ENCODE peak calls at places on chromosomes 3 and 15, in ten cellular contexts. J, M, A, D, X, I, B, P, F and W are unnamed samples.

GRCh38 chr3:51977449-51978142 is 2.7 kb downstream of the ABHD14A start:
- DNase-seq in J (no peak), M (no peak), A (no peak), D (no peak), X (no peak), I (no peak), B (no peak), P (peak), F (no peak), W (no peak)

GRCh38 chr3:23600178-23600577 is 205.6 kb upstream of the UBE2E1 start:
- DNase-seq in J (peak), M (no peak), A (no peak), D (no peak), X (peak), I (no peak), B (peak), P (no peak), F (peak), W (no peak)

GRCh38 chr3:151314593-151314992 is 2.0 kb downstream of the GPR87 start:
- DNase-seq in J (no peak), M (no peak), A (no peak), D (no peak), X (no peak), I (no peak), B (no peak), P (no peak), F (no peak), W (no peak)

GRCh38 chr15:80776420-80777045 is 2.6 kb upstream of the CEMIP start:
- DNase-seq in J (peak), M (peak), A (peak), D (peak), X (peak), I (peak), B (peak), P (peak), F (no peak), W (peak)

GRCh38 chr15:71747128-71748083 is 62.9 kb upstream of the NR2E3 start:
- DNase-seq in J (peak), M (no peak), A (no peak), D (no peak), X (peak), I (no peak), B (peak), P (no peak), F (peak), W (no peak)

GRCh38 chr15:60708684-60709083 is 229.7 kb upstream of the ICE2 start:
- DNase-seq in J (peak), M (no peak), A (no peak), D (no peak), X (peak), I (no peak), B (peak), P (no peak), F (peak), W (no peak)

GRCh38 chr15:91572110-91572509 is 281.4 kb upstream of the SLCO3A1 start:
- DNase-seq in J (peak), M (no peak), A (no peak), D (no peak), X (no peak), I (no peak), B (peak), P (no peak), F (no peak), W (no peak)

GRCh38 chr15:77064539-77065308 is 6.2 kb downstream of the TSPAN3 start:
- DNase-seq in J (no peak), M (no peak), A (no peak), D (no peak), X (no peak), I (no peak), B (peak), P (no peak), F (no peak), W (no peak)

GRCh38 chr3:89059201-89059600 is 48.2 kb upstream of the EPHA3 start:
- DNase-seq in J (peak), M (no peak), A (no peak), D (no peak), X (no peak), I (no peak), B (peak), P (no peak), F (peak), W (no peak)

GRCh38 chr15:37628507-37628906 is 305.9 kb upstream of the TMCO5A start:
- DNase-seq in J (no peak), M (no peak), A (no peak), D (no peak), X (no peak), I (no peak), B (no peak), P (no peak), F (no peak), W (no peak)

GRCh38 chr3:145915787-145916186 is 245.2 kb downstream of the PLOD2 start:
- DNase-seq in J (no peak), M (no peak), A (no peak), D (no peak), X (no peak), I (no peak), B (no peak), P (no peak), F (no peak), W (no peak)

GRCh38 chr15:69225355-69226027 is 65.1 kb downstream of the GLCE start:
- DNase-seq in J (peak), M (no peak), A (no peak), D (no peak), X (no peak), I (no peak), B (peak), P (no peak), F (peak), W (no peak)

GRCh38 chr3:5162102-5162501 is 25.4 kb upstream of the EDEM1 start:
- DNase-seq in J (peak), M (no peak), A (no peak), D (no peak), X (peak), I (no peak), B (peak), P (no peak), F (no peak), W (no peak)

GRCh38 chr15:93311620-93312019 is 222.6 kb upstream of the RGMA start:
- DNase-seq in J (no peak), M (no peak), A (no peak), D (no peak), X (no peak), I (no peak), B (no peak), P (no peak), F (no peak), W (no peak)

GRCh38 chr15:24269923-24270322 is 405.7 kb upstream of the NPAP1 start:
- DNase-seq in J (no peak), M (peak), A (no peak), D (no peak), X (no peak), I (no peak), B (no peak), P (no peak), F (no peak), W (no peak)

GRCh38 chr3:87006844-87007439 is 16.0 kb upstream of the VGLL3 start:
- DNase-seq in J (peak), M (no peak), A (no peak), D (no peak), X (no peak), I (no peak), B (peak), P (no peak), F (no peak), W (no peak)

GRCh38 chr15:94745371-94745770 is 514.0 kb downstream of the MCTP2 start:
- DNase-seq in J (no peak), M (no peak), A (no peak), D (no peak), X (no peak), I (no peak), B (no peak), P (no peak), F (no peak), W (no peak)

GRCh38 chr15:99981839-99982658 is 248.8 kb upstream of the LYSMD4 start:
- DNase-seq in J (no peak), M (no peak), A (no peak), D (no peak), X (no peak), I (no peak), B (no peak), P (no peak), F (no peak), W (no peak)

GRCh38 chr3:12870942-12871341 is 29.6 kb upstream of the RPL32 start:
- DNase-seq in J (no peak), M (no peak), A (peak), D (peak), X (no peak), I (peak), B (no peak), P (peak), F (no peak), W (peak)

GRCh38 chr15:25939122-25939521 is 76.0 kb upstream of the ATP10A start:
- DNase-seq in J (no peak), M (no peak), A (no peak), D (no peak), X (no peak), I (no peak), B (no peak), P (no peak), F (no peak), W (peak)

GRCh38 chr3:70992557-70992956 is 591.0 kb downstream of the FOXP1 start:
- DNase-seq in J (no peak), M (no peak), A (no peak), D (no peak), X (no peak), I (no peak), B (no peak), P (no peak), F (no peak), W (no peak)

GRCh38 chr3:38640661-38641441 is 8.6 kb downstream of the SCN5A start:
- DNase-seq in J (no peak), M (no peak), A (no peak), D (no peak), X (no peak), I (peak), B (no peak), P (no peak), F (no peak), W (no peak)

GRCh38 chr3:38548154-38548931 is 52.2 kb downstream of the EXOG start:
- DNase-seq in J (no peak), M (no peak), A (no peak), D (peak), X (no peak), I (no peak), B (no peak), P (no peak), F (no peak), W (no peak)

GRCh38 chr3:156630081-156630772 is 44.2 kb upstream of the TIPARP start:
- DNase-seq in J (no peak), M (no peak), A (no peak), D (no peak), X (no peak), I (no peak), B (no peak), P (no peak), F (no peak), W (no peak)

GRCh38 chr3:100269410-100270217 is 8.8 kb downstream of the TBC1D23 start:
- DNase-seq in J (peak), M (no peak), A (no peak), D (no peak), X (peak), I (no peak), B (peak), P (no peak), F (peak), W (no peak)

GRCh38 chr15:59174846-59175831 is 31.5 kb upstream of the LDHAL6B start:
- DNase-seq in J (peak), M (no peak), A (peak), D (peak), X (peak), I (peak), B (peak), P (no peak), F (peak), W (peak)

GRCh38 chr15:82737975-82738374 is 28.3 kb upstream of the AP3B2 start:
- DNase-seq in J (no peak), M (no peak), A (no peak), D (no peak), X (no peak), I (no peak), B (no peak), P (no peak), F (no peak), W (no peak)

GRCh38 chr3:48847053-48847585 is 555 bp downstream of the PRKAR2A start:
- DNase-seq in J (peak), M (peak), A (peak), D (peak), X (no peak), I (peak), B (peak), P (peak), F (no peak), W (peak)

GRCh38 chr3:48848816-48849515 is 1.3 kb upstream of the PRKAR2A start:
- DNase-seq in J (no peak), M (peak), A (peak), D (no peak), X (no peak), I (no peak), B (no peak), P (no peak), F (no peak), W (no peak)

GRCh38 chr3:48847586-48848423 is at the start of gene PRKAR2A:
- DNase-seq in J (peak), M (peak), A (peak), D (peak), X (peak), I (peak), B (peak), P (peak), F (peak), W (peak)

DNA sequence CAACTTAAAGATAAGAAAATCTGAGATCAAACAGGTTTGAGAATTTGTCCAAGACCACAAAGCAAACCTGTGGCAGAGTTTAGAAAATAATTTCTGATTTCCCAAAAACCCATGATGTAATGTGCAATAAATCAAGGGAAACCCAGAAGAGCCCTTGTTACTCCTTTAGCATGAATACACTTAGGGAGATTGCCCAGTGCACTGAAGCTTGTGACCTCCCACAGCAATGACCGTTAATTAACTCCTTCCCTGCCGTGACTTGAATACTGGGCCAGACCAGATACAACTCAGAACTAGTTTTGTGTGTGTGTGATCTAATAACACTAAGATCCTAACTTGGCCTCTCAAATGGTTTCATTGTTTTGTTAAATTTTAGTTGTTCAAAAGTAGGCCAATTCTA is 2.5 kb downstream of the PRKAR2A start:
- DNase-seq in J (no peak), M (no peak), A (no peak), D (no peak), X (no peak), I (no peak), B (no peak), P (no peak), F (no peak), W (no peak)
- H3K4me3 ChIP-seq in J (no peak), M (no peak), A (no peak), D (no peak), X (no peak), I (no peak), B (no peak), P (no peak), F (no peak), W (no peak)

GRCh38 chr3:126200534-126200933 is 20.1 kb upstream of the ALDH1L1 start:
- DNase-seq in J (peak), M (no peak), A (no peak), D (no peak), X (no peak), I (no peak), B (no peak), P (no peak), F (no peak), W (no peak)

GRCh38 chr3:126199256-126199655 is 18.9 kb upstream of the ALDH1L1 start:
- DNase-seq in J (no peak), M (no peak), A (no peak), D (no peak), X (no peak), I (no peak), B (no peak), P (no peak), F (no peak), W (no peak)

GRCh38 chr3:126201168-126201567 is 20.8 kb upstream of the ALDH1L1 start:
- DNase-seq in J (no peak), M (no peak), A (no peak), D (no peak), X (no peak), I (no peak), B (no peak), P (no peak), F (no peak), W (no peak)

GRCh38 chr3:126197343-126197742 is 17.0 kb upstream of the ALDH1L1 start:
- DNase-seq in J (no peak), M (no peak), A (peak), D (no peak), X (no peak), I (no peak), B (no peak), P (no peak), F (no peak), W (no peak)

DNA sequence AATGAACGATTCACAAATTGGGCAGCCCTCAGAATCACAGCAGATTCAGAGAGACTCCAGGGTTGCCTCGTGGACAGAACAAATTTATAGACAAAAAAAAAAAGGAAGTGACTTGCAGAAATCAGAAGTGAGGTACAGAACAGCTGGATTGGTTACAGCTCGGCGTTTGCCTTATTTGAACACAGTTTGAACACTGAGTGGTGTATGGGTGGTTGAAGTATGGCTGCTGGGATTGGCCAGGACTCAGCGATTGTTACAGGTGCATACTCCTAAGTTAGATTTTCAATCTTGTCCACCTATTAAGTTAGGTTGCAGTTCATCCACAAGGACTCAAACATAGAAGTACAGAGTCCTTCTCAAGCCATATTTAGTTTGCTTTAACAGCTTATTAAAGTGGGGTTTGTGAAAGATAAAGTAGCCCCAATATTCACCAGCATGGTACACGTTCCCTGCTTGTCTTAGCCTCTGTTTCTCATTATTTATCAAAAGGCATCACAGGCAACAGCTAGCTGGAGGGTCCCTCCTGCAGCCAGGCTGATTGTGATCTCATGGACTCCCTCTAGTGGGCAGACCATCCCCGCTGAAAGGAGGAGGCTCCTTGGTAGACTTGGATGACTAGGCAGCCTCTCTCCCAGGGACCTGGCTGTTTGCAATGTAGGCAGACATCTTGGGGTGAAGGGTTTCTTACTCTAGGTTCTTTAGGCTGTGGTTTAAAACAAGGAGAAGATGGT is 17.6 kb upstream of the ALDH1L1 start:
- DNase-seq in J (peak), M (peak), A (peak), D (peak), X (peak), I (peak), B (peak), P (peak), F (no peak), W (peak)
- TF ChIP-seq CTCF in J (peak), M (peak), A (peak), D (peak), X (peak), I (peak), B (peak), P (no peak), F (peak), W (peak)

GRCh38 chr15:40352221-40352901 is 1.5 kb downstream of the PHGR1 start:
- DNase-seq in J (no peak), M (no peak), A (no peak), D (no peak), X (no peak), I (no peak), B (no peak), P (no peak), F (no peak), W (no peak)
- H3K4me3 ChIP-seq in J (no peak), M (no peak), A (no peak), D (no peak), X (no peak), I (no peak), B (no peak), P (no peak), F (no peak), W (no peak)

GRCh38 chr3:132256984-132257383 is 60.2 kb upstream of the ACP3 start:
- DNase-seq in J (peak), M (no peak), A (peak), D (no peak), X (peak), I (no peak), B (peak), P (no peak), F (no peak), W (no peak)
- TF ChIP-seq CTCF in J (peak), M (peak), A (peak), D (no peak), X (peak), I (no peak), B (peak), P (no peak), F (peak), W (no peak)